ENCODE peak calls at places on chromosomes 7 and 10, in eight cellular contexts. F is IMR-90, W is heart left ventricle, M is endodermal cell, L is GM23248, A is endothelial cell of umbilical vein, Q is right lobe of liver, N is psoas muscle. R is an unnamed sample.

GRCh38 chr7:135811513-135811912 is 62.9 kb upstream of the FAM180A start:
- DNase-seq in F (peak; percentile 76), Q (no peak), A (no peak), L (peak; percentile 55), M (no peak), N (no peak), W (no peak), R (no peak)

GRCh38 chr7:128792471-128793183 is 859 bp downstream of the CCDC136 start:
- DNase-seq in L (no peak), W (peak; percentile 47), M (no peak), F (no peak), N (no peak), A (no peak), Q (no peak), R (no peak)

GRCh38 chr7:127933116-127933515 is 98.1 kb downstream of the LRRC4 start:
- DNase-seq in Q (no peak), L (peak; percentile 5), A (no peak), M (no peak), N (no peak), W (no peak), F (peak; percentile 69), R (no peak)

GRCh38 chr10:48505394-48506112 is 99.3 kb downstream of the ARHGAP22 start:
- DNase-seq in W (no peak), A (no peak), F (no peak), M (peak; percentile 88), Q (no peak), L (no peak), N (no peak), R (no peak)

GRCh38 chr7:114084381-114085312 is 165.8 kb upstream of the PPP1R3A start:
- DNase-seq in F (no peak), W (peak; percentile 46), N (peak; percentile 39), Q (peak; percentile 60), A (peak; percentile 30), M (peak; percentile 82), L (peak; percentile 65), R (peak; percentile 54)

GRCh38 chr7:135299245-135299644 is 65.6 kb downstream of the STRA8 start:
- DNase-seq in L (no peak), F (no peak), W (no peak), A (no peak), Q (no peak), N (no peak), M (peak; percentile 21), R (no peak)

GRCh38 chr7:7424151-7424873 is 111.4 kb downstream of the COL28A1 start:
- DNase-seq in N (peak; percentile 37), F (peak; percentile 67), W (peak; percentile 41), L (peak; percentile 85), Q (peak; percentile 50), A (peak; percentile 67), M (peak; percentile 83), R (peak; percentile 73)

GRCh38 chr10:24465124-24465874 is 256.4 kb downstream of the KIAA1217 start:
- DNase-seq in F (peak; percentile 91), W (no peak), Q (peak; percentile 27), M (no peak), A (no peak), L (peak; percentile 91), N (no peak), R (peak; percentile 35)

GRCh38 chr7:3918576-3918975 is 617.5 kb downstream of the SDK1 start:
- DNase-seq in F (no peak), W (no peak), M (no peak), L (no peak), N (no peak), A (no peak), Q (no peak), R (no peak)

GRCh38 chr10:22724773-22725172 is 10.4 kb upstream of the PIP4K2A start:
- DNase-seq in M (no peak), N (no peak), Q (no peak), W (no peak), A (no peak), L (no peak), F (no peak), R (no peak)

GRCh38 chr7:156139633-156140032 is 327.4 kb upstream of the SHH start:
- DNase-seq in M (peak; percentile 24), W (no peak), F (no peak), L (no peak), Q (no peak), A (no peak), N (no peak), R (no peak)

GRCh38 chr7:76063525-76063924 is 15.6 kb downstream of the MDH2 start:
- DNase-seq in W (peak; percentile 81), Q (peak; percentile 67), F (no peak), N (no peak), A (no peak), L (peak; percentile 28), M (no peak), R (no peak)

GRCh38 chr7:128122577-128123290 is 91.5 kb upstream of the LRRC4 start:
- DNase-seq in N (no peak), M (no peak), Q (no peak), A (no peak), W (no peak), L (no peak), F (no peak), R (no peak)

GRCh38 chr10:78249690-78250089 is 216.0 kb downstream of the RPS24 start:
- DNase-seq in M (no peak), Q (no peak), L (no peak), F (no peak), W (no peak), A (no peak), N (no peak), R (no peak)

GRCh38 chr10:71372882-71373495 is 23.7 kb upstream of the CDH23 start:
- DNase-seq in M (peak; percentile 85), W (no peak), L (peak; percentile 40), Q (no peak), A (no peak), N (no peak), F (no peak), R (no peak)

GRCh38 chr7:137441451-137441850 is 97.9 kb upstream of the PTN start:
- DNase-seq in M (no peak), Q (no peak), F (no peak), L (peak; percentile 9), A (no peak), N (no peak), W (no peak), R (peak; percentile 24)

GRCh38 chr7:39741942-39742623 is 118.7 kb downstream of the RALA start:
- DNase-seq in Q (peak; percentile 37), F (peak; percentile 41), A (no peak), L (peak; percentile 32), W (no peak), M (peak; percentile 97), N (no peak), R (peak; percentile 66)

GRCh38 chr7:92461027-92462003 is 14.0 kb downstream of the GATAD1 start:
- DNase-seq in M (peak; percentile 71), L (peak; percentile 71), F (peak; percentile 38), N (no peak), W (no peak), A (peak; percentile 57), Q (no peak), R (peak; percentile 69)

GRCh38 chr7:130276796-130277762 is 10.4 kb downstream of the CPA2 start:
- DNase-seq in F (peak; percentile 78), M (no peak), N (no peak), Q (no peak), L (peak; percentile 83), A (no peak), W (no peak), R (peak; percentile 70)

DNA sequence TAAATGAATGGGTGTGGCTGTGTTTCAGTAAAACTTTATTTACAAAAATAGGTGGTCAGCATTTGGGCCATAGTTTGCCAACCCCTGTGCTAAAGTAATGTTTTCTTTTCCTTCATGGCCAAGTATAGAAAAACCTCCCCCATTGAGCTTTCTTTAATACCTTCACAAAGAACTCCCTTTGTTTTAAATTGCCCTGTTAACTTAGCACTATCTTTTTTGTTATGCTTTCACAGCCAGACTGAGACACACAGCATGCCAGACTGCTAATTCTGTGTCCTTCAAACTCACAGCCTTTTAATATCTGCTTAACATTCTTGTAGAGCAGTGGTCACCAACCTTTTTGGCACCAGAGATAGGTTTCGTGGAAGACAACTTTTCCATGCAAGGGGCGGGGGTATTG is 78.0 kb downstream of the GFRA1 start:
- DNase-seq in M (no peak), A (no peak), F (no peak), L (no peak), N (no peak), W (no peak), Q (no peak), R (no peak)
- H3K4me1 ChIP-seq in M (no peaks in the 10 kb centered on the region), A (no peaks in the 10 kb centered on the region), F (no peaks in the 10 kb centered on the region), L (no peaks in the 10 kb centered on the region), N (no peaks in the 10 kb centered on the region), W (no peaks in the 10 kb centered on the region), Q (peaks cover 29% of the 10 kb centered on the region), R (no peaks in the 10 kb centered on the region)

GRCh38 chr7:100071018-100071723 is 10.4 kb downstream of the ZNF3 start:
- DNase-seq in W (no peak), A (no peak), M (peak; percentile 39), L (no peak), Q (no peak), F (no peak), N (no peak), R (no peak)
- H3K4me3 ChIP-seq in W (no peak overlapping the region), A (no peak overlapping the region), M (peak overlapping the region; percentile 70), L (no peak overlapping the region), Q (no peak overlapping the region), F (no peak overlapping the region), N (no peak overlapping the region), R (no peak overlapping the region)

DNA sequence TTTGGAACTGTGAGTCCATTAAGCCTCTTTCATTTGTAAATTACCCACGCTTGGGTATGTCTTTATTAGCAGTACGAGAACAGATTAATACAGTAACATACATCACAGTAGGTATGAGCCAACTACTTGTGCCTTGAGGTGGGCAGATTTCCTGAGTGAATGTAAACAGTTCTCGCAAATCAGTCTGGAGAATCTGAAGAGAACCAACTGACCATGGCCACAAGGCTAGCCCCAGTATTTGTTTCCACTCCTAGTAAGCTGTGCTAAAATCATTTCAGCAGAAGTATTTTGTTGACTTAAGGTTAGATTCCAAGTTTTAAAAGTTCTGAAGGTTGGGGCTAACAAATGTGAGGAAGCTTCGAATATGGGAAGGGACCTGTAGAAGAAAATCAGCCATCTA is 82.9 kb downstream of the NOD1 start:
- DNase-seq in A (no peak), W (no peak), Q (no peak), L (no peak), M (no peak), F (no peak), N (no peak), R (no peak)
- H3K27ac ChIP-seq in A (no peak overlapping the region), W (no peak overlapping the region), Q (no peak overlapping the region), L (no peak overlapping the region), M (no peak overlapping the region), F (no peak overlapping the region), N (no peak overlapping the region), R (no peak overlapping the region)

GRCh38 chr10:80461208-80462183 is 7.4 kb downstream of the TSPAN14 start:
- DNase-seq in Q (no peak), A (no peak), L (peak; percentile 66), F (no peak), W (no peak), M (no peak), N (no peak), R (peak; percentile 60)

GRCh38 chr10:80460399-80461207 is 6.5 kb downstream of the TSPAN14 start:
- DNase-seq in L (peak; percentile 54), N (no peak), A (peak; percentile 34), Q (no peak), F (peak; percentile 63), W (no peak), M (peak; percentile 92), R (no peak)

GRCh38 chr10:80462986-80463741 is 9.1 kb downstream of the TSPAN14 start:
- DNase-seq in F (peak; percentile 81), L (peak; percentile 73), M (no peak), Q (no peak), W (no peak), A (peak; percentile 68), N (no peak), R (no peak)

GRCh38 chr10:80463868-80464267 is 9.8 kb downstream of the TSPAN14 start:
- DNase-seq in Q (no peak), L (no peak), N (no peak), W (no peak), F (no peak), A (no peak), M (no peak), R (no peak)

GRCh38 chr10:80462277-80462985 is 8.3 kb downstream of the TSPAN14 start:
- DNase-seq in L (peak; percentile 56), M (no peak), N (no peak), F (peak; percentile 34), A (peak; percentile 76), W (no peak), Q (no peak), R (peak; percentile 70)
- H3K4me1 ChIP-seq in L (peaks cover 66% of the 10 kb centered on the region), M (peaks cover 31% of the 10 kb centered on the region), N (peaks cover 86% of the 10 kb centered on the region), F (peaks cover 50% of the 10 kb centered on the region), A (peaks cover 97% of the 10 kb centered on the region), W (peaks cover 85% of the 10 kb centered on the region), Q (peaks cover 94% of the 10 kb centered on the region), R (peaks cover 85% of the 10 kb centered on the region)

R was measured in cardiac muscle cell.